ENCODE peak calls at places on chromosomes 5 and 9, in four cellular contexts. One of them, this sample, is unnamed.

GRCh38 chr5:83148370-83148769 is 71.0 kb downstream of the XRCC4 start:
- DNase-seq in mesothelial cell of epicardium: no peak
- DNase-seq in fibroblast of mammary gland: no peak
- DNase-seq in AG10803: no peak
- DNase-seq in this sample: no peak

GRCh38 chr5:169091396-169091980 is 209.5 kb downstream of the SLIT3 start:
- DNase-seq in mesothelial cell of epicardium: no peak
- DNase-seq in fibroblast of mammary gland: no peak
- DNase-seq in AG10803: no peak
- DNase-seq in this sample: no peak

GRCh38 chr5:111134080-111134479 is 41.9 kb downstream of the WDR36 start:
- DNase-seq in mesothelial cell of epicardium: no peak
- DNase-seq in fibroblast of mammary gland: peak
- DNase-seq in AG10803: peak
- DNase-seq in this sample: peak

GRCh38 chr9:73152445-73152844 is 780 bp downstream of the ANXA1 start:
- DNase-seq in mesothelial cell of epicardium: no peak
- DNase-seq in fibroblast of mammary gland: peak
- DNase-seq in AG10803: peak
- DNase-seq in this sample: peak

GRCh38 chr9:98851730-98852462 is 44.4 kb downstream of the GALNT12 start:
- DNase-seq in mesothelial cell of epicardium: no peak
- DNase-seq in fibroblast of mammary gland: no peak
- DNase-seq in AG10803: no peak
- DNase-seq in this sample: no peak

GRCh38 chr5:3301316-3301715 is 294.3 kb upstream of the IRX1 start:
- DNase-seq in mesothelial cell of epicardium: no peak
- DNase-seq in fibroblast of mammary gland: no peak
- DNase-seq in AG10803: no peak
- DNase-seq in this sample: no peak

GRCh38 chr5:15992918-15993317 is 186.7 kb downstream of the MARCHF11 start:
- DNase-seq in mesothelial cell of epicardium: no peak
- DNase-seq in fibroblast of mammary gland: peak
- DNase-seq in AG10803: peak
- DNase-seq in this sample: peak

GRCh38 chr5:170483701-170484458 is 19.9 kb upstream of the KCNIP1 start:
- DNase-seq in mesothelial cell of epicardium: no peak
- DNase-seq in fibroblast of mammary gland: peak
- DNase-seq in AG10803: peak
- DNase-seq in this sample: peak

GRCh38 chr5:100877277-100877676 is 25.8 kb downstream of the ST8SIA4 start:
- DNase-seq in mesothelial cell of epicardium: no peak
- DNase-seq in fibroblast of mammary gland: no peak
- DNase-seq in AG10803: no peak
- DNase-seq in this sample: no peak

GRCh38 chr5:89374144-89374784 is 491.3 kb upstream of the MEF2C start:
- DNase-seq in mesothelial cell of epicardium: no peak
- DNase-seq in fibroblast of mammary gland: no peak
- DNase-seq in AG10803: peak
- DNase-seq in this sample: no peak

GRCh38 chr9:88923653-88924284 is 67.5 kb upstream of the S1PR3 start:
- DNase-seq in mesothelial cell of epicardium: no peak
- DNase-seq in fibroblast of mammary gland: no peak
- DNase-seq in AG10803: no peak
- DNase-seq in this sample: no peak

GRCh38 chr9:130043654-130044623 is 950 bp upstream of the FNBP1 start:
- DNase-seq in mesothelial cell of epicardium: no peak
- DNase-seq in fibroblast of mammary gland: peak
- DNase-seq in AG10803: peak
- DNase-seq in this sample: no peak

GRCh38 chr5:133236976-133237375 is 185.2 kb downstream of the HSPA4 start:
- DNase-seq in mesothelial cell of epicardium: no peak
- DNase-seq in fibroblast of mammary gland: no peak
- DNase-seq in AG10803: no peak
- DNase-seq in this sample: no peak

GRCh38 chr5:65924366-65925093 is 1.8 kb upstream of the ERBIN start:
- DNase-seq in mesothelial cell of epicardium: no peak
- DNase-seq in fibroblast of mammary gland: no peak
- DNase-seq in AG10803: no peak
- DNase-seq in this sample: no peak

GRCh38 chr5:172002310-172002709 is 4.1 kb downstream of the FBXW11 start:
- DNase-seq in mesothelial cell of epicardium: no peak
- DNase-seq in fibroblast of mammary gland: peak
- DNase-seq in AG10803: peak
- DNase-seq in this sample: peak
- TF ChIP-seq CTCF in mesothelial cell of epicardium: peak
- TF ChIP-seq CTCF in fibroblast of mammary gland: peak
- TF ChIP-seq CTCF in AG10803: peak
- TF ChIP-seq CTCF in this sample: peak

GRCh38 chr5:173208296-173208695 is 26.7 kb downstream of the NKX2-5 start:
- DNase-seq in mesothelial cell of epicardium: no peak
- DNase-seq in fibroblast of mammary gland: no peak
- DNase-seq in AG10803: no peak
- DNase-seq in this sample: no peak

GRCh38 chr5:173205921-173206320 is 29.1 kb downstream of the NKX2-5 start:
- DNase-seq in mesothelial cell of epicardium: no peak
- DNase-seq in fibroblast of mammary gland: no peak
- DNase-seq in AG10803: no peak
- DNase-seq in this sample: no peak

GRCh38 chr5:173202266-173202875 is 32.6 kb downstream of the NKX2-5 start:
- DNase-seq in mesothelial cell of epicardium: no peak
- DNase-seq in fibroblast of mammary gland: no peak
- DNase-seq in AG10803: no peak
- DNase-seq in this sample: no peak

GRCh38 chr5:173201636-173202265 is 33.3 kb downstream of the NKX2-5 start:
- DNase-seq in mesothelial cell of epicardium: no peak
- DNase-seq in fibroblast of mammary gland: peak
- DNase-seq in AG10803: peak
- DNase-seq in this sample: peak

GRCh38 chr5:173204185-173204979 is 30.6 kb downstream of the NKX2-5 start:
- DNase-seq in mesothelial cell of epicardium: no peak
- DNase-seq in fibroblast of mammary gland: peak
- DNase-seq in AG10803: peak
- DNase-seq in this sample: peak
- TF ChIP-seq CTCF in mesothelial cell of epicardium: peak
- TF ChIP-seq CTCF in fibroblast of mammary gland: peak
- TF ChIP-seq CTCF in AG10803: peak
- TF ChIP-seq CTCF in this sample: peak

GRCh38 chr9:137228515-137228967 is 1.2 kb downstream of the RNF224 start:
- DNase-seq in mesothelial cell of epicardium: no peak
- DNase-seq in fibroblast of mammary gland: no peak
- DNase-seq in AG10803: no peak
- DNase-seq in this sample: no peak

GRCh38 chr9:137231313-137232039 is 775 bp downstream of the SLC34A3 start:
- DNase-seq in mesothelial cell of epicardium: no peak
- DNase-seq in fibroblast of mammary gland: no peak
- DNase-seq in AG10803: no peak
- DNase-seq in this sample: no peak

GRCh38 chr9:137230720-137231207 is at the start of gene SLC34A3:
- DNase-seq in mesothelial cell of epicardium: no peak
- DNase-seq in fibroblast of mammary gland: no peak
- DNase-seq in AG10803: no peak
- DNase-seq in this sample: no peak

GRCh38 chr9:137228968-137229896 is 1.5 kb upstream of the SLC34A3 start:
- DNase-seq in mesothelial cell of epicardium: no peak
- DNase-seq in fibroblast of mammary gland: no peak
- DNase-seq in AG10803: no peak
- DNase-seq in this sample: no peak

GRCh38 chr9:137229903-137230719 is 590 bp upstream of the SLC34A3 start:
- DNase-seq in mesothelial cell of epicardium: no peak
- DNase-seq in fibroblast of mammary gland: no peak
- DNase-seq in AG10803: no peak
- DNase-seq in this sample: no peak
- TF ChIP-seq CTCF in mesothelial cell of epicardium: no peak
- TF ChIP-seq CTCF in fibroblast of mammary gland: no peak
- TF ChIP-seq CTCF in AG10803: no peak
- TF ChIP-seq CTCF in this sample: no peak

DNA sequence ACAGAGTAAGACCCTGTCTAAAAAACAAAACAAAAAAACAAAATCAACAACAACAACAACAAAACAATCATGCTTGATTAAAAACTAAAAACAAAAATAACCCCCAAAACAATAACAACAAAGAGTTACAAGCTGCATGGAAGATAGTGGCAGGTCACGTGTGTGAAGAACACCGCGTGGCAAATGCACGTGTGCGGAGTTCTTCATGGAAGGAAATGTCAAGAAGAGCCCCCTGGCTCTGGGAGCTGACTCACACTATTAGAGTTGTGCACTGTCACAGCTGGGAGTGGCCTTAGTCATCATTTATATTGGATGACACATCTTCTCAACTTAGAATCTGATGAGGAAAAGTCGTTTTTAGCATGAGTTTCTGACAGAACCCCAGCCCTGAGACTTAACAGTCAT is 110.5 kb downstream of the JMY start:
- DNase-seq in mesothelial cell of epicardium: no peak
- DNase-seq in fibroblast of mammary gland: peak
- DNase-seq in AG10803: peak
- DNase-seq in this sample: peak
- TF ChIP-seq CTCF in mesothelial cell of epicardium: no peak
- TF ChIP-seq CTCF in fibroblast of mammary gland: no peak
- TF ChIP-seq CTCF in AG10803: no peak
- TF ChIP-seq CTCF in this sample: no peak

GRCh38 chr5:77867194-77867691 is 91.1 kb upstream of the TBCA start:
- DNase-seq in mesothelial cell of epicardium: no peak
- DNase-seq in fibroblast of mammary gland: peak
- DNase-seq in AG10803: peak
- DNase-seq in this sample: peak
- TF ChIP-seq CTCF in mesothelial cell of epicardium: peak
- TF ChIP-seq CTCF in fibroblast of mammary gland: peak
- TF ChIP-seq CTCF in AG10803: peak
- TF ChIP-seq CTCF in this sample: peak

DNA sequence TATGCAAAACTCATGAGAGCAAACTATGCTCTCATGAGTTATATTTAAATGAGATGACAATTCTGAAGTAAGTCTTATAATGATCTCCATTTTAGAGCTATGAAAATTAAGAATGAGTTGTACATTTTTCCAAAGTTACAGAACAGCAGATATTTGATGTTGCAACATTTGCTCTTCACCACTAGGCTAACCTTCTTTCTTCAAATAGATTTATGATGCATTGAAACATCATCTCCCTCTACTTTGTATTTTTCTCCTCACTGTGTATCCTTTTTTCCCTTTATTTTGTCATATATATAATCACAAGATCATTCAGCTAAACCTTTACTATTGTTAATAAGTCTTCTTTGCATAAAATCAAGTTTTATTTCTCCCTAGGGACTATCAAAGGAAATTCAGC is 497.7 kb upstream of the TYRP1 start:
- DNase-seq in mesothelial cell of epicardium: no peak
- DNase-seq in fibroblast of mammary gland: no peak
- DNase-seq in AG10803: no peak
- DNase-seq in this sample: no peak
- TF ChIP-seq CTCF in mesothelial cell of epicardium: peak
- TF ChIP-seq CTCF in fibroblast of mammary gland: peak
- TF ChIP-seq CTCF in AG10803: no peak
- TF ChIP-seq CTCF in this sample: no peak

GRCh38 chr5:11075010-11075860 is 314.2 kb upstream of the DAP start:
- DNase-seq in mesothelial cell of epicardium: no peak
- DNase-seq in fibroblast of mammary gland: no peak
- DNase-seq in AG10803: no peak
- DNase-seq in this sample: no peak
- TF ChIP-seq CTCF in mesothelial cell of epicardium: no peak
- TF ChIP-seq CTCF in fibroblast of mammary gland: no peak
- TF ChIP-seq CTCF in AG10803: no peak
- TF ChIP-seq CTCF in this sample: no peak

GRCh38 chr5:138275379-138275782 is 960 bp upstream of the GFRA3 start:
- DNase-seq in mesothelial cell of epicardium: no peak
- DNase-seq in fibroblast of mammary gland: no peak
- DNase-seq in AG10803: no peak
- DNase-seq in this sample: no peak

GRCh38 chr5:138272681-138273080 is 1.7 kb downstream of the GFRA3 start:
- DNase-seq in mesothelial cell of epicardium: no peak
- DNase-seq in fibroblast of mammary gland: no peak
- DNase-seq in AG10803: no peak
- DNase-seq in this sample: no peak

GRCh38 chr5:138275895-138276294 is 1.5 kb upstream of the GFRA3 start:
- DNase-seq in mesothelial cell of epicardium: no peak
- DNase-seq in fibroblast of mammary gland: no peak
- DNase-seq in AG10803: no peak
- DNase-seq in this sample: no peak

GRCh38 chr5:138273834-138274188 is 610 bp downstream of the GFRA3 start:
- DNase-seq in mesothelial cell of epicardium: no peak
- DNase-seq in fibroblast of mammary gland: no peak
- DNase-seq in AG10803: no peak
- DNase-seq in this sample: no peak

GRCh38 chr5:138274189-138274853 is at the start of gene GFRA3:
- DNase-seq in mesothelial cell of epicardium: peak
- DNase-seq in fibroblast of mammary gland: no peak
- DNase-seq in AG10803: no peak
- DNase-seq in this sample: no peak
- TF ChIP-seq CTCF in mesothelial cell of epicardium: no peak
- TF ChIP-seq CTCF in fibroblast of mammary gland: no peak
- TF ChIP-seq CTCF in AG10803: no peak
- TF ChIP-seq CTCF in this sample: no peak